ENCODE peak calls at places on chromosomes 12 and 14, in four cellular contexts. X is upper lobe of left lung, Q is heart right ventricle, R is foreskin fibroblast. O is an unnamed sample.

GRCh38 chr12:124490584-124491305 is 76.7 kb downstream of the NCOR2 start:
- DNase-seq in X (peak), Q (peak), R (no peak), O (no peak)

GRCh38 chr12:1130571-1130970 is 139.5 kb downstream of the ERC1 start:
- DNase-seq in X (no peak), Q (no peak), R (no peak), O (no peak)

GRCh38 chr12:58529897-58530296 is 390.4 kb downstream of the LRIG3 start:
- DNase-seq in X (no peak), Q (no peak), R (peak), O (no peak)

GRCh38 chr12:68978678-68979077 is 45.7 kb upstream of the CPM start:
- DNase-seq in X (no peak), Q (no peak), R (no peak), O (no peak)

GRCh38 chr12:78406776-78407335 is 457.7 kb upstream of the SYT1 start:
- DNase-seq in X (no peak), Q (no peak), R (peak), O (no peak)

GRCh38 chr12:47730341-47730744 is 5.1 kb upstream of the ENDOU start:
- DNase-seq in X (peak), Q (no peak), R (peak), O (no peak)

GRCh38 chr12:80937391-80938238 is at the start of gene LIN7A:
- DNase-seq in X (peak), Q (peak), R (peak), O (no peak)

GRCh38 chr14:69154779-69155178 is 1.9 kb upstream of the DCAF5 start:
- DNase-seq in X (peak), Q (no peak), R (peak), O (no peak)

GRCh38 chr12:128804762-128805161 is 19.0 kb downstream of the SLC15A4 start:
- DNase-seq in X (no peak), Q (no peak), R (no peak), O (no peak)

GRCh38 chr12:115337693-115338543 is 653.9 kb upstream of the TBX3 start:
- DNase-seq in X (no peak), Q (peak), R (peak), O (no peak)

GRCh38 chr12:19971396-19971802 is 396.9 kb upstream of the PDE3A start:
- DNase-seq in X (no peak), Q (no peak), R (no peak), O (peak)

GRCh38 chr12:79421236-79421740 is 269.5 kb downstream of the PAWR start:
- DNase-seq in X (no peak), Q (no peak), R (no peak), O (no peak)

GRCh38 chr12:68326720-68327119 is 5.4 kb downstream of the MDM1 start:
- DNase-seq in X (no peak), Q (no peak), R (no peak), O (no peak)

GRCh38 chr14:34931206-34931605 is 51.6 kb upstream of the SRP54 start:
- DNase-seq in X (no peak), Q (no peak), R (peak), O (no peak)

GRCh38 chr14:76784881-76785280 is 23.6 kb downstream of the VASH1 start:
- DNase-seq in X (peak), Q (peak), R (peak), O (no peak)

GRCh38 chr12:118302053-118302452 is 70.7 kb downstream of the TAOK3 start:
- DNase-seq in X (peak), Q (no peak), R (peak), O (no peak)

GRCh38 chr12:64352181-64352580 is 38.4 kb downstream of the C12orf56 start:
- DNase-seq in X (no peak), Q (no peak), R (no peak), O (no peak)

GRCh38 chr12:6828671-6829531 is 694 bp downstream of the P3H3 start:
- DNase-seq in X (peak), Q (peak), R (peak), O (no peak)
- TF ChIP-seq CTCF in X (no peak), Q (no peak), R (no peak), O (no peak)

DNA sequence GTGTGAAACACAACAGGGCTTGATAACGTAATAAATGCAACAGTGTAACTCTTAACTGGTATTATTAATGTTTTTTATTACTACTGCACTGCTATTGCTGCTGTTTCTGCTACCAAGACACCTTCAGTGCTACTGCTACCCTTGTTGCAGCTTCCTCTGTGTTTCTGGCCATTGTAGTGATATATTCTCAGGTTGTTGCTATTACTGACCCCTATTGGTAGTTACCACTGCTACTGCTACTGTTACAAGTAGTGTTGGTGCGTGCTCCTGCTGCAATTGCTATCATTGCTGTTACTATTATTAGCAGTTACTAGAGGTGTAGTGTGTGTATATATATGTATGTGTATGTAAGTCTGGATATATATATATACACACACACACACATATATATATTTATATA is 87.2 kb upstream of the PTPRB start:
- DNase-seq in X (no peak), Q (no peak), R (no peak), O (no peak)
- TF ChIP-seq CTCF in X (no peak), Q (peak), R (peak), O (peak)

DNA sequence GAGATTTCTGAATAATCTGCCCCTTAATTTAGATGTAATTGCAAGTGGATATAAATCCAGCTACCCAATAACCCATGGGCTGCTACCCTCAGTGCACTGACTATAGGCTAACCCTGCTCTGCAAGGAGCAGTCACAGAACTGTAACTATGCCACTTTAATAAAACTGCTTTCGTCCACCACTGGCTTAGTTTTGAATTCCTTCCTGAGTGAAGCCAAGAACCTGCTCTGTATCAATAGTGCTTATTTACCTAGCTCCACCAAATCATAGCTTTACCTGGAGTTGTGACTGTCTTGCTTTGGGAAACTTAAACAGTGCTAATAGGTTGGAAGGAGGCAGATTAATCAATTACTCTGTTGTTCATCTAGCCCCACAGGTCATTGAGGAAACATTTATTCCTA is 1524.4 kb upstream of the SEL1L start:
- DNase-seq in X (no peak), Q (no peak), R (no peak), O (no peak)
- TF ChIP-seq CTCF in X (no peak), Q (no peak), R (no peak), O (no peak)

DNA sequence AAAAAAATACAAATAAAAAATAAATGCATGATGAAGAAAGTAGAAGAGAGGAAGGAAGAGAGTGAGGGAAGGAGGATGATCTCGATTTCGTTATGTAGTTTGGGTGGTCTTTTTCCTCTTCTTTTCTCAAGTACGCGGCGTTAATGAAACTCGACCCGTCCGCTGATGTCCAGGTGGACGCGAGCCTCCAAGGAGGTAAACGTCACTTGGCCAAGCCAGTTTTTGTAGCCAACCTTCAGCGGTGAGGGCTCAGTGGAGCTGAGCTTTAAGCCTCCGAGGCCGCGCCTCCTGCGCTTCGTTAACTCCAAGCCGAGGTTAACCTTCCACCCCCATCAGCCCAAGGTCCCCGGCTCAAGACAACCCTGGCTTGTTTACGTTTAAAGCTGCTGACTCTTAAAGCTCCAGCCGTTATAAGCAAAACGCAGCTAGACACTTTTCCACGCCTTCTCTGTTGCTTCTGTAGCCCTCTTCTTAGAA is 736 bp upstream of the ITPR2 start:
- DNase-seq in X (peak), Q (no peak), R (peak), O (no peak)
- TF ChIP-seq CTCF in X (no peak), Q (no peak), R (no peak), O (no peak)

DNA sequence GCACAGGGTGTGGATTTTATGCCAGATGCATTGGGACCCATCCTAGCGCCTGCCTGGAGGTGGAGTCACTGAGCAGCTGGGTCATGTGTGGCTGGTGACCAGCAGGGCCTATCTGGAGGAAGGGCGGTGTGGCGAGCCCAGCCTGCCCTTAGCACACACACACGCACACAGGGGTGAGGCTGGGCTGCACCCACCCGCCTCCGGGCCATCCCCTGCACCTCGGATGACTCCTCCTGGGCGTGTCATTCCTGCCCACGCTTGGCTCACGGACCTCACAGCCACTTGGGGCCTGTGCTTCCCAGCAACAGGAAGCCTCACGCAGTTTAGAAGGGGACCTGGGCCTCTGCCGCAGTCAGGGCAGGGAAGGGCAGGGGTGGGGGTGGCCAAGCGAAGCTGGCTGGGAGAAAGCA is 36.2 kb upstream of the FZD10 start:
- DNase-seq in X (no peak), Q (peak), R (no peak), O (no peak)
- TF ChIP-seq CTCF in X (no peak), Q (no peak), R (no peak), O (no peak)

DNA sequence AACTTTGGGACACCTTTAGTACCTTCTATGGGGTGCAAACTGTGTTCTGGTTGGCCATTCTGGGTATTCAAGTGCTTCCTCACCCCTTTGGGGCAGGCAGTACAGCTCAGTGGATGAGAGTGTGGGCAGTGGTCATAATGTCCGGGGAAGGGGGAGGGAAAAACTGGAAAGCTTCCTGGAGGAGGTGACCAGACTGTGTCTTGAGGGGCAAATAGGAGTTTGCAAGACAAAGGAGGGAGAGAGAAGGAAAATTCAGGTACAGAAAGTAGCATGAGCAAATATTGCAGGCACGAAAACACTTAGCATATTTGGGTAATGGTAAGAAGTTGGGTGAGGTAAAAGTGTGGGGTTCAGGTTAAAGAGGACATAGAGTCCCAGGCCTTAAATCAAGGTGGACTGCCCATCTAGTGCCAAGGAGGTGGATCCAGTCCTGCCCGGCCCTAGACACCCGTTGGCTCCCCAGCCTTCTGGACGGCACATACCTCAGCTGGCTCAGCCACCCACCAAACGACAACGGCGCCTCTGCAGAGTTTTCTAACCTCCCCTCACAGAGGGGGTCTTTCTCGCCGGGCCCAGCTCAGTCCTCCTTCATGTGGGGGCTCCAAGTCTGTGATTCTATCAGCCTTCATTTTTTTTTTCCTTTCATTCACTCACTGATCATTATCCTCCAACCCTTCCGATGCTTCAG is 86.4 kb downstream of the DICER1 start:
- DNase-seq in X (no peak), Q (no peak), R (no peak), O (peak)
- TF ChIP-seq CTCF in X (no peak), Q (no peak), R (no peak), O (no peak)

GRCh38 chr14:49975286-49975685 is 82.4 kb downstream of the ARF6 start:
- DNase-seq in X (no peak), Q (no peak), R (peak), O (no peak)

GRCh38 chr14:49972199-49972671 is 79.4 kb downstream of the ARF6 start:
- DNase-seq in X (no peak), Q (peak), R (peak), O (no peak)

GRCh38 chr14:49972840-49973239 is 80.0 kb downstream of the ARF6 start:
- DNase-seq in X (peak), Q (no peak), R (peak), O (no peak)

GRCh38 chr14:49977126-49977841 is 84.4 kb downstream of the ARF6 start:
- DNase-seq in X (no peak), Q (no peak), R (no peak), O (no peak)

GRCh38 chr14:49975799-49976198 is 82.9 kb downstream of the ARF6 start:
- DNase-seq in X (no peak), Q (no peak), R (peak), O (no peak)
- TF ChIP-seq CTCF in X (no peak), Q (no peak), R (no peak), O (no peak)